ENCODE peak calls at places on chromosomes 13 and 19, in eight cellular contexts. One of them, this sample, is unnamed.
A peak's percentile ranks its signal among the peaks of the same experiment; 100 is the strongest.

GRCh38 chr13:31174018-31174417 is 12.3 kb upstream of the HSPH1 start:
- DNase-seq in effector CD4-positive, alpha-beta T cell: no peak
- DNase-seq in EH: peak; percentile 35
- DNase-seq in CD8-positive, alpha-beta T cell: no peak
- DNase-seq in bronchial epithelial cell: no peak
- DNase-seq in GM19239: no peak
- DNase-seq in GM23338: no peak
- DNase-seq in activated CD4-positive, alpha-beta T cell treated with anti-CD3 and anti-CD28 coated beads, Interleukin-2, amount 10 ng/mL, durations not matched to agents 7 days and 5 days: no peak
- DNase-seq in this sample: no peak

GRCh38 chr13:48643159-48643558 is 10.6 kb upstream of the CYSLTR2 start:
- DNase-seq in effector CD4-positive, alpha-beta T cell: no peak
- DNase-seq in EH: no peak
- DNase-seq in CD8-positive, alpha-beta T cell: no peak
- DNase-seq in bronchial epithelial cell: no peak
- DNase-seq in GM19239: no peak
- DNase-seq in GM23338: no peak
- DNase-seq in activated CD4-positive, alpha-beta T cell treated with anti-CD3 and anti-CD28 coated beads, Interleukin-2, amount 10 ng/mL, durations not matched to agents 7 days and 5 days: no peak
- DNase-seq in this sample: no peak

GRCh38 chr19:16946951-16947940 is 58.4 kb downstream of the F2RL3 start:
- DNase-seq in effector CD4-positive, alpha-beta T cell: no peak
- DNase-seq in EH: no peak
- DNase-seq in CD8-positive, alpha-beta T cell: no peak
- DNase-seq in bronchial epithelial cell: no peak
- DNase-seq in GM19239: no peak
- DNase-seq in GM23338: no peak
- DNase-seq in activated CD4-positive, alpha-beta T cell treated with anti-CD3 and anti-CD28 coated beads, Interleukin-2, amount 10 ng/mL, durations not matched to agents 7 days and 5 days: no peak
- DNase-seq in this sample: no peak

GRCh38 chr13:22050951-22051563 is 380.2 kb downstream of the FGF9 start:
- DNase-seq in effector CD4-positive, alpha-beta T cell: no peak
- DNase-seq in EH: no peak
- DNase-seq in CD8-positive, alpha-beta T cell: no peak
- DNase-seq in bronchial epithelial cell: no peak
- DNase-seq in GM19239: no peak
- DNase-seq in GM23338: no peak
- DNase-seq in activated CD4-positive, alpha-beta T cell treated with anti-CD3 and anti-CD28 coated beads, Interleukin-2, amount 10 ng/mL, durations not matched to agents 7 days and 5 days: no peak
- DNase-seq in this sample: no peak

GRCh38 chr13:51262501-51263211 is 40.5 kb downstream of the FAM124A start:
- DNase-seq in effector CD4-positive, alpha-beta T cell: no peak
- DNase-seq in EH: no peak
- DNase-seq in CD8-positive, alpha-beta T cell: no peak
- DNase-seq in bronchial epithelial cell: no peak
- DNase-seq in GM19239: no peak
- DNase-seq in GM23338: no peak
- DNase-seq in activated CD4-positive, alpha-beta T cell treated with anti-CD3 and anti-CD28 coated beads, Interleukin-2, amount 10 ng/mL, durations not matched to agents 7 days and 5 days: no peak
- DNase-seq in this sample: no peak

GRCh38 chr13:55359067-55359466 is 1781.7 kb upstream of the PRR20A start:
- DNase-seq in effector CD4-positive, alpha-beta T cell: no peak
- DNase-seq in EH: no peak
- DNase-seq in CD8-positive, alpha-beta T cell: no peak
- DNase-seq in bronchial epithelial cell: no peak
- DNase-seq in GM19239: no peak
- DNase-seq in GM23338: peak; percentile 11
- DNase-seq in activated CD4-positive, alpha-beta T cell treated with anti-CD3 and anti-CD28 coated beads, Interleukin-2, amount 10 ng/mL, durations not matched to agents 7 days and 5 days: no peak
- DNase-seq in this sample: no peak

GRCh38 chr19:18232540-18233223 is 6.4 kb upstream of the PDE4C start:
- DNase-seq in effector CD4-positive, alpha-beta T cell: no peak
- DNase-seq in EH: no peak
- DNase-seq in CD8-positive, alpha-beta T cell: no peak
- DNase-seq in bronchial epithelial cell: no peak
- DNase-seq in GM19239: no peak
- DNase-seq in GM23338: peak; percentile 92
- DNase-seq in activated CD4-positive, alpha-beta T cell treated with anti-CD3 and anti-CD28 coated beads, Interleukin-2, amount 10 ng/mL, durations not matched to agents 7 days and 5 days: no peak
- DNase-seq in this sample: no peak

GRCh38 chr13:41622545-41623429 is 165.4 kb downstream of the RGCC start:
- DNase-seq in effector CD4-positive, alpha-beta T cell: no peak
- DNase-seq in EH: peak; percentile 85
- DNase-seq in CD8-positive, alpha-beta T cell: no peak
- DNase-seq in bronchial epithelial cell: no peak
- DNase-seq in GM19239: no peak
- DNase-seq in GM23338: no peak
- DNase-seq in activated CD4-positive, alpha-beta T cell treated with anti-CD3 and anti-CD28 coated beads, Interleukin-2, amount 10 ng/mL, durations not matched to agents 7 days and 5 days: no peak
- DNase-seq in this sample: no peak

GRCh38 chr13:76903544-76904162 is 17.4 kb upstream of the KCTD12 start:
- DNase-seq in effector CD4-positive, alpha-beta T cell: peak; percentile 53
- DNase-seq in EH: peak; percentile 74
- DNase-seq in CD8-positive, alpha-beta T cell: peak; percentile 54
- DNase-seq in bronchial epithelial cell: peak; percentile 78
- DNase-seq in GM19239: peak; percentile 43
- DNase-seq in GM23338: peak; percentile 86
- DNase-seq in activated CD4-positive, alpha-beta T cell treated with anti-CD3 and anti-CD28 coated beads, Interleukin-2, amount 10 ng/mL, durations not matched to agents 7 days and 5 days: peak; percentile 77
- DNase-seq in this sample: peak; percentile 27

This sample was measured in H54.